ENCODE peak calls at places on chromosomes 13 and 19, in four cellular contexts. One of them, this sample, is unnamed.

GRCh38 chr13:113192902-113193301 is 15.6 kb downstream of the PCID2 start:
- DNase-seq in mesendoderm: no peak
- DNase-seq in H9: no peak
- DNase-seq in H1: no peak
- DNase-seq in this sample: peak

GRCh38 chr13:50104493-50104892 is 89.2 kb downstream of the KCNRG start:
- DNase-seq in mesendoderm: peak
- DNase-seq in H9: no peak
- DNase-seq in H1: no peak
- DNase-seq in this sample: peak

GRCh38 chr19:34481861-34482379 is 362 bp downstream of the WTIP start:
- DNase-seq in mesendoderm: no peak
- DNase-seq in H9: no peak
- DNase-seq in H1: no peak
- DNase-seq in this sample: no peak

GRCh38 chr19:21256722-21257121 is 72.5 kb downstream of the ZNF708 start:
- DNase-seq in mesendoderm: peak
- DNase-seq in H9: no peak
- DNase-seq in H1: peak
- DNase-seq in this sample: peak

GRCh38 chr13:73521291-73521626 is 462.5 kb downstream of the KLF5 start:
- DNase-seq in mesendoderm: no peak
- DNase-seq in H9: no peak
- DNase-seq in H1: no peak
- DNase-seq in this sample: no peak

GRCh38 chr19:32814046-32814445 is 55.5 kb downstream of the SLC7A9 start:
- DNase-seq in mesendoderm: no peak
- DNase-seq in H9: no peak
- DNase-seq in H1: no peak
- DNase-seq in this sample: no peak

GRCh38 chr13:104171132-104171531 is 1104.9 kb upstream of the SLC10A2 start:
- DNase-seq in mesendoderm: no peak
- DNase-seq in H9: no peak
- DNase-seq in H1: no peak
- DNase-seq in this sample: no peak

GRCh38 chr19:19040417-19040816 is 7.0 kb downstream of the ARMC6 start:
- DNase-seq in mesendoderm: no peak
- DNase-seq in H9: no peak
- DNase-seq in H1: no peak
- DNase-seq in this sample: peak

GRCh38 chr19:43527860-43528622 is 1.0 kb upstream of the ETHE1 start:
- DNase-seq in mesendoderm: no peak
- DNase-seq in H9: no peak
- DNase-seq in H1: no peak
- DNase-seq in this sample: no peak

GRCh38 chr13:48975926-48976676 is 389 bp downstream of the FNDC3A start:
- DNase-seq in mesendoderm: peak
- DNase-seq in H9: peak
- DNase-seq in H1: no peak
- DNase-seq in this sample: peak

GRCh38 chr13:46170687-46171086 is 11.3 kb downstream of the LCP1 start:
- DNase-seq in mesendoderm: peak
- DNase-seq in H9: no peak
- DNase-seq in H1: no peak
- DNase-seq in this sample: no peak

GRCh38 chr13:32150239-32150638 is 118.7 kb downstream of the FRY start:
- DNase-seq in mesendoderm: no peak
- DNase-seq in H9: no peak
- DNase-seq in H1: no peak
- DNase-seq in this sample: peak

GRCh38 chr13:99382428-99383133 is 75.4 kb upstream of the GPR183 start:
- DNase-seq in mesendoderm: no peak
- DNase-seq in H9: peak
- DNase-seq in H1: no peak
- DNase-seq in this sample: no peak

GRCh38 chr19:3357362-3357730 is 9.0 kb upstream of the NFIC start:
- DNase-seq in mesendoderm: no peak
- DNase-seq in H9: no peak
- DNase-seq in H1: no peak
- DNase-seq in this sample: no peak

GRCh38 chr13:44927953-44928352 is 61.3 kb downstream of the NUFIP1 start:
- DNase-seq in mesendoderm: no peak
- DNase-seq in H9: no peak
- DNase-seq in H1: no peak
- DNase-seq in this sample: peak

GRCh38 chr13:75296651-75297050 is 185.3 kb downstream of the TBC1D4 start:
- DNase-seq in mesendoderm: peak
- DNase-seq in H9: no peak
- DNase-seq in H1: no peak
- DNase-seq in this sample: no peak

GRCh38 chr19:55118401-55118991 is 1.1 kb upstream of the PPP1R12C start:
- DNase-seq in mesendoderm: peak
- DNase-seq in H9: peak
- DNase-seq in H1: peak
- DNase-seq in this sample: no peak

GRCh38 chr13:101025925-101026324 is 351.3 kb upstream of the TMTC4 start:
- DNase-seq in mesendoderm: no peak
- DNase-seq in H9: no peak
- DNase-seq in H1: no peak
- DNase-seq in this sample: no peak

GRCh38 chr13:51643114-51643881 is 59.0 kb downstream of the WDFY2 start:
- DNase-seq in mesendoderm: peak
- DNase-seq in H9: no peak
- DNase-seq in H1: no peak
- DNase-seq in this sample: peak

GRCh38 chr19:5953034-5953589 is 24.8 kb downstream of the RANBP3 start:
- DNase-seq in mesendoderm: no peak
- DNase-seq in H9: no peak
- DNase-seq in H1: no peak
- DNase-seq in this sample: peak

GRCh38 chr19:13190781-13191540 is 40.8 kb downstream of the IER2 start:
- DNase-seq in mesendoderm: peak
- DNase-seq in H9: no peak
- DNase-seq in H1: no peak
- DNase-seq in this sample: no peak

GRCh38 chr13:48252176-48252575 is 19.2 kb downstream of the ITM2B start:
- DNase-seq in mesendoderm: no peak
- DNase-seq in H9: no peak
- DNase-seq in H1: no peak
- DNase-seq in this sample: no peak

GRCh38 chr19:15035795-15036311 is 13.4 kb upstream of the CASP14 start:
- DNase-seq in mesendoderm: no peak
- DNase-seq in H9: no peak
- DNase-seq in H1: no peak
- DNase-seq in this sample: no peak

GRCh38 chr13:109568273-109568900 is 218.0 kb downstream of the IRS2 start:
- DNase-seq in mesendoderm: no peak
- DNase-seq in H9: no peak
- DNase-seq in H1: no peak
- DNase-seq in this sample: no peak

GRCh38 chr19:3509566-3509989 is 3.5 kb downstream of the FZR1 start:
- DNase-seq in mesendoderm: no peak
- DNase-seq in H9: no peak
- DNase-seq in H1: no peak
- DNase-seq in this sample: peak

GRCh38 chr19:49684251-49684982 is 5.0 kb upstream of the ADM5 start:
- DNase-seq in mesendoderm: peak
- DNase-seq in H9: peak
- DNase-seq in H1: no peak
- DNase-seq in this sample: no peak

GRCh38 chr13:39365879-39366278 is 237.1 kb downstream of the LHFPL6 start:
- DNase-seq in mesendoderm: no peak
- DNase-seq in H9: no peak
- DNase-seq in H1: no peak
- DNase-seq in this sample: no peak

GRCh38 chr19:19448238-19448544 is 42.7 kb downstream of the GATAD2A start:
- DNase-seq in mesendoderm: no peak
- DNase-seq in H9: peak
- DNase-seq in H1: no peak
- DNase-seq in this sample: no peak

DNA sequence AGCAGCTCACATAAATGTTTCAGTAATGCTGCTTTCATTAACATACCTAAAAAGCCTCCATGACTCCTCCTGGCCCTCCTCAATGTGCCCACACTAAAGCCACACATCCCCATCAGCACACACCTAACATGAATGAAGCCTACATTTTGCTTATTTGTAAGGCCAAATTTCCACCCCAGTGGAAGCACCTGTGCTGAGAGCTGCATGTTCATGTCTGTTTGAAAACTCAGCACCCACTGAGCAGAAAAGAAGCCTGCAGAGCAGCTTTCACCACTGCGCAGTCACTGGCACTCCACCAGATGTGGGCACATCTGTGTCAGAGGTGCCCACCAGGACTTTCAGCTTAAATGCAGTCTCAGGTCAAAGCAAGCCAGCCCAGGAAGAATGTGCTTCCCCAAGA is 93.5 kb downstream of the FOXO1 start:
- DNase-seq in mesendoderm: no peak
- DNase-seq in H9: no peak
- DNase-seq in H1: no peak
- DNase-seq in this sample: no peak
- H2BK15ac ChIP-seq in mesendoderm: no peak
- H2BK15ac ChIP-seq in H9: no peak
- H2BK15ac ChIP-seq in H1: no peak
- H2BK15ac ChIP-seq in this sample: no peak

GRCh38 chr19:633786-634639 is 676 bp upstream of the POLRMT start:
- DNase-seq in mesendoderm: peak
- DNase-seq in H9: no peak
- DNase-seq in H1: no peak
- DNase-seq in this sample: peak

GRCh38 chr19:634975-635652 is 1.8 kb upstream of the POLRMT start:
- DNase-seq in mesendoderm: peak
- DNase-seq in H9: no peak
- DNase-seq in H1: no peak
- DNase-seq in this sample: no peak

GRCh38 chr19:629961-630714 is 3.2 kb downstream of the POLRMT start:
- DNase-seq in mesendoderm: no peak
- DNase-seq in H9: no peak
- DNase-seq in H1: no peak
- DNase-seq in this sample: no peak

GRCh38 chr19:633068-633785 is at the start of gene POLRMT:
- DNase-seq in mesendoderm: peak
- DNase-seq in H9: peak
- DNase-seq in H1: peak
- DNase-seq in this sample: peak

DNA sequence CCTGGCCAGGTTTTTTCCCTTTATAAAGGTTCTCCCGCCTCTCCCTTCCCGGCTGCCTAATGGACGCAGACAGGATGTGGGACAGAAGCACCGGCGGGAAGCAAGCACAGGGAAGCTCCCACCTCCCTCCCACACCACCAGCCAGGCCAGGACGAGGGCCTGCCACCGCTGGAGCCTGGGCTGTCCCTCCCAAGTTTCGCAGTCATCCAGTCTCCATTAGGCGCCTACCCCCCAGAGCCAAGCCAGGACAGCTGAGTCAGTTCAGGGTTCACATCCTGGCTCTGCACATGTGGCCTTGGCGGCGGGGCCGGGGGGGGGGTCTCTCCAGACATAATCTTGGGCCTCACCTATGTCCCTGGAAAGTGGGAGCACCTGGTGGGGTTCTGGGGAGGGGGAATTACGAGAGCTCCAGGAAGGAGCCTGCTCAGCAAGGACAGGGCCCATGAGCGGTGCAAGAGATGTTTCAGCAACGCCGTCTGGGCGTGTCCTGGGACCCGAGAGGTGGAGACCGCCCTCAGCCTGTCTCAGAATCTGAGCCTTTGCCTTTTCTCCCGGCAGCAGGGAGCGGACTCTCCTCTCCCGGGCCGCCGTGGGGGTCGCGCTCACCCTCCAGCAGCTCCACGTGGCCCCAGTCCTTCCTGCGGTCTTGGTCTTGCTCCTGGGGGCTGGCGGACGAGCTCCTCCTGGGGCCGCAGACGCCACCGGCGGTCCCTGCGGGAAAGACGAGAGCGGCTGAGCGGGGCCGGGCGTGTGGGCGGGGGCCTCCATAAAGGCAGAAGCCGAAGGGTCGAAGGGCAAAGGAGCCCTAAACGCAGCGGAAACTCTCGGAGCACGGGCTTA is 889 bp downstream of the POLRMT start:
- DNase-seq in mesendoderm: peak
- DNase-seq in H9: peak
- DNase-seq in H1: no peak
- DNase-seq in this sample: peak
- H4K5ac ChIP-seq in mesendoderm: no peak
- H4K5ac ChIP-seq in H9: no peak
- H4K5ac ChIP-seq in H1: peak
- H4K5ac ChIP-seq in this sample: no peak

GRCh38 chr19:1749373-1750342 is 3.6 kb upstream of the ONECUT3 start:
- DNase-seq in mesendoderm: no peak
- DNase-seq in H9: no peak
- DNase-seq in H1: no peak
- DNase-seq in this sample: no peak
- H2BK15ac ChIP-seq in mesendoderm: no peak
- H2BK15ac ChIP-seq in H9: no peak
- H2BK15ac ChIP-seq in H1: peak
- H2BK15ac ChIP-seq in this sample: no peak

GRCh38 chr19:28468701-28469459 is 744.1 kb downstream of the UQCRFS1 start:
- DNase-seq in mesendoderm: peak
- DNase-seq in H9: peak
- DNase-seq in H1: no peak
- DNase-seq in this sample: no peak
- H4K5ac ChIP-seq in mesendoderm: no peak
- H4K5ac ChIP-seq in H9: no peak
- H4K5ac ChIP-seq in H1: no peak
- H4K5ac ChIP-seq in this sample: no peak

GRCh38 chr13:28685114-28685513 is 26.2 kb downstream of the POMP start:
- DNase-seq in mesendoderm: no peak
- DNase-seq in H9: peak
- DNase-seq in H1: no peak
- DNase-seq in this sample: no peak
- H2BK15ac ChIP-seq in mesendoderm: no peak
- H2BK15ac ChIP-seq in H9: no peak
- H2BK15ac ChIP-seq in H1: no peak
- H2BK15ac ChIP-seq in this sample: no peak

GRCh38 chr19:38144667-38145066 is 79.4 kb downstream of the DPF1 start:
- DNase-seq in mesendoderm: no peak
- DNase-seq in H9: no peak
- DNase-seq in H1: no peak
- DNase-seq in this sample: no peak
- H4K5ac ChIP-seq in mesendoderm: no peak
- H4K5ac ChIP-seq in H9: no peak
- H4K5ac ChIP-seq in H1: no peak
- H4K5ac ChIP-seq in this sample: no peak

This sample was measured in IMR-90.